ENCODE peak calls at places on chromosome 5, in eight cellular contexts. D is sigmoid colon; B is psoas muscle; C is bronchial epithelial cell; M is NCI-H1092; N is stimulated activated CD4-positive, alpha-beta T cell treated with anti-CD3 and anti-CD28 coated beads, Interleukin-12 subunit alpha, Interleukin-12 subunit beta, amount 100 ng/mL, for 4 hours; R is keratinocyte; I is AG10803. Z is an unnamed sample.

GRCh38 chr5:176192094-176192721 is 46.0 kb upstream of the SIMC1 start:
- DNase-seq in D (no peak), B (no peak), C (no peak), M (no peak), N (no peak), R (no peak), I (no peak), Z (no peak)

GRCh38 chr5:98769256-98770157 is 4.0 kb upstream of the RGMB start:
- DNase-seq in D (peak), B (peak), C (no peak), M (peak), N (peak), R (no peak), I (peak), Z (no peak)

GRCh38 chr5:174305241-174305681 is 259.8 kb downstream of the NSG2 start:
- DNase-seq in D (no peak), B (no peak), C (no peak), M (no peak), N (no peak), R (no peak), I (no peak), Z (no peak)

GRCh38 chr5:5293029-5293428 is 129.4 kb upstream of the ICE1 start:
- DNase-seq in D (no peak), B (no peak), C (no peak), M (no peak), N (no peak), R (no peak), I (no peak), Z (no peak)

GRCh38 chr5:159511570-159511969 is 181.3 kb upstream of the IL12B start:
- DNase-seq in D (no peak), B (no peak), C (peak), M (no peak), N (no peak), R (no peak), I (peak), Z (no peak)

GRCh38 chr5:159864885-159865622 is 51.2 kb upstream of the ADRA1B start:
- DNase-seq in D (no peak), B (no peak), C (no peak), M (no peak), N (no peak), R (no peak), I (peak), Z (no peak)

GRCh38 chr5:173646684-173647083 is 30.2 kb upstream of the BOD1 start:
- DNase-seq in D (no peak), B (no peak), C (no peak), M (no peak), N (no peak), R (no peak), I (no peak), Z (no peak)

GRCh38 chr5:141680751-141681201 is 1.3 kb downstream of the ARAP3 start:
- DNase-seq in D (no peak), B (peak), C (no peak), M (no peak), N (no peak), R (no peak), I (no peak), Z (no peak)

Z was measured in HS-27A.